ENCODE peak calls at places on chromosomes 2 and 18, in four cellular contexts. One of them, this sample, is unnamed.

GRCh38 chr2:60972889-60973656 is 44.4 kb upstream of the PEX13 start:
- DNase-seq in posterior cingulate gyrus: no peak
- DNase-seq in skeletal muscle cell: no peak
- DNase-seq in lower lobe of right lung: no peak
- DNase-seq in this sample: no peak

GRCh38 chr2:49080681-49081080 is 73.6 kb downstream of the FSHR start:
- DNase-seq in lower lobe of right lung: no peak
- DNase-seq in skeletal muscle cell: no peak
- DNase-seq in posterior cingulate gyrus: no peak
- DNase-seq in this sample: no peak

GRCh38 chr18:50626317-50626716 is 66.4 kb downstream of the MAPK4 start:
- DNase-seq in lower lobe of right lung: no peak
- DNase-seq in posterior cingulate gyrus: no peak
- DNase-seq in skeletal muscle cell: no peak
- DNase-seq in this sample: no peak

GRCh38 chr2:2931676-2932075 is 445.9 kb downstream of the EIPR1 start:
- DNase-seq in posterior cingulate gyrus: no peak
- DNase-seq in skeletal muscle cell: no peak
- DNase-seq in lower lobe of right lung: no peak
- DNase-seq in this sample: no peak

GRCh38 chr2:234706086-234706485 is 209.2 kb upstream of the ARL4C start:
- DNase-seq in posterior cingulate gyrus: no peak
- DNase-seq in lower lobe of right lung: no peak
- DNase-seq in skeletal muscle cell: no peak
- DNase-seq in this sample: no peak

GRCh38 chr2:118315606-118316005 is 227.3 kb downstream of the INSIG2 start:
- DNase-seq in skeletal muscle cell: no peak
- DNase-seq in lower lobe of right lung: no peak
- DNase-seq in posterior cingulate gyrus: no peak
- DNase-seq in this sample: no peak

GRCh38 chr2:174835797-174836255 is 71.6 kb upstream of the CHRNA1 start:
- DNase-seq in posterior cingulate gyrus: no peak
- DNase-seq in lower lobe of right lung: no peak
- DNase-seq in skeletal muscle cell: peak; percentile 94
- DNase-seq in this sample: no peak

GRCh38 chr2:231671617-231672350 is 36.5 kb upstream of the PTMA start:
- DNase-seq in posterior cingulate gyrus: no peak
- DNase-seq in lower lobe of right lung: peak; percentile 69
- DNase-seq in skeletal muscle cell: no peak
- DNase-seq in this sample: peak; percentile 48

GRCh38 chr2:107585851-107586250 is 240.8 kb upstream of the RGPD4 start:
- DNase-seq in posterior cingulate gyrus: no peak
- DNase-seq in skeletal muscle cell: no peak
- DNase-seq in lower lobe of right lung: no peak
- DNase-seq in this sample: no peak

GRCh38 chr18:55982992-55983391 is 395.0 kb upstream of the TCF4 start:
- DNase-seq in lower lobe of right lung: no peak
- DNase-seq in skeletal muscle cell: no peak
- DNase-seq in posterior cingulate gyrus: no peak
- DNase-seq in this sample: no peak

GRCh38 chr2:10173258-10174005 is 50.9 kb downstream of the RRM2 start:
- DNase-seq in lower lobe of right lung: no peak
- DNase-seq in posterior cingulate gyrus: no peak
- DNase-seq in skeletal muscle cell: no peak
- DNase-seq in this sample: no peak

GRCh38 chr18:25181581-25181980 is 170.4 kb downstream of the ZNF521 start:
- DNase-seq in posterior cingulate gyrus: no peak
- DNase-seq in lower lobe of right lung: no peak
- DNase-seq in skeletal muscle cell: no peak
- DNase-seq in this sample: no peak

GRCh38 chr2:203909192-203909945 is 27.2 kb upstream of the ICOS start:
- DNase-seq in skeletal muscle cell: peak; percentile 47
- DNase-seq in lower lobe of right lung: no peak
- DNase-seq in posterior cingulate gyrus: no peak
- DNase-seq in this sample: no peak